ENCODE peak calls at places on chromosomes 12 and 14, in eight cellular contexts. I is fibroblast of mammary gland, R is HFF-Myc, D is kidney epithelial cell, C is tibial artery, O is upper lobe of right lung, J is fibroblast of the aortic adventitia, G is A549. B is an unnamed sample.

GRCh38 chr12:15988983-15989382 is 77.9 kb downstream of the DERA start:
- DNase-seq in I (no peak), R (no peak), D (no peak), C (no peak), O (no peak), J (no peak), G (no peak), B (no peak)

GRCh38 chr14:77641534-77642341 is 25.3 kb upstream of the SPTLC2 start:
- DNase-seq in I (peak), R (no peak), D (no peak), C (peak), O (peak), J (peak), G (no peak), B (no peak)

GRCh38 chr12:25935355-25936144 is 22.9 kb upstream of the RASSF8 start:
- DNase-seq in I (no peak), R (no peak), D (no peak), C (no peak), O (no peak), J (no peak), G (no peak), B (peak)

GRCh38 chr12:79373896-79374499 is 316.8 kb downstream of the PAWR start:
- DNase-seq in I (peak), R (no peak), D (no peak), C (no peak), O (no peak), J (peak), G (peak), B (no peak)

GRCh38 chr12:117977373-117977772 is 8.6 kb upstream of the KSR2 start:
- DNase-seq in I (no peak), R (no peak), D (no peak), C (no peak), O (no peak), J (no peak), G (no peak), B (no peak)

GRCh38 chr14:53295985-53296582 is 143.0 kb upstream of the DDHD1 start:
- DNase-seq in I (peak), R (no peak), D (no peak), C (no peak), O (no peak), J (peak), G (peak), B (no peak)

GRCh38 chr14:32004300-32004699 is 72.8 kb upstream of the ARHGAP5 start:
- DNase-seq in I (peak), R (peak), D (peak), C (no peak), O (no peak), J (no peak), G (no peak), B (no peak)

GRCh38 chr12:87157791-87158190 is 871.4 kb downstream of the C12orf50 start:
- DNase-seq in I (peak), R (no peak), D (peak), C (no peak), O (no peak), J (peak), G (peak), B (peak)

GRCh38 chr12:131102991-131103609 is 149.4 kb downstream of the ADGRD1 start:
- DNase-seq in I (no peak), R (no peak), D (no peak), C (peak), O (peak), J (no peak), G (no peak), B (no peak)

GRCh38 chr12:110856517-110856916 is 9.7 kb downstream of the CCDC63 start:
- DNase-seq in I (no peak), R (no peak), D (no peak), C (no peak), O (no peak), J (no peak), G (no peak), B (no peak)

GRCh38 chr12:51246254-51246853 is 7.7 kb downstream of the DAZAP2 start:
- DNase-seq in I (peak), R (peak), D (no peak), C (no peak), O (no peak), J (peak), G (no peak), B (no peak)

GRCh38 chr14:53932966-53933365 is 23.7 kb downstream of the BMP4 start:
- DNase-seq in I (no peak), R (no peak), D (no peak), C (no peak), O (no peak), J (no peak), G (no peak), B (no peak)

GRCh38 chr12:123757555-123757954 is 4.5 kb upstream of the DNAH10 start:
- DNase-seq in I (peak), R (no peak), D (no peak), C (peak), O (no peak), J (peak), G (no peak), B (no peak)

GRCh38 chr14:51501746-51502145 is 150.0 kb upstream of the FRMD6 start:
- DNase-seq in I (no peak), R (no peak), D (no peak), C (no peak), O (no peak), J (no peak), G (no peak), B (no peak)

GRCh38 chr12:21248679-21249078 is 86.0 kb downstream of the SLCO1A2 start:
- DNase-seq in I (peak), R (no peak), D (no peak), C (no peak), O (no peak), J (peak), G (no peak), B (no peak)

GRCh38 chr12:132251741-132252490 is 77.5 kb downstream of the GALNT9 start:
- DNase-seq in I (no peak), R (no peak), D (no peak), C (no peak), O (no peak), J (no peak), G (no peak), B (no peak)
- H3K4me3 ChIP-seq in I (no peak), R (no peak), D (no peak), C (no peak), O (no peak), J (no peak), G (no peak), B (no peak)

GRCh38 chr12:56256326-56256960 is 1.7 kb downstream of the ANKRD52 start:
- DNase-seq in I (peak), R (no peak), D (no peak), C (no peak), O (no peak), J (peak), G (no peak), B (no peak)
- TF ChIP-seq CTCF in I (peak), R (peak), D (peak), C (no peak), O (no peak), J (peak), G (no peak), B (peak)

GRCh38 chr12:7647071-7647470 is 18.6 kb downstream of the APOBEC1 start:
- DNase-seq in I (no peak), R (no peak), D (no peak), C (no peak), O (no peak), J (no peak), G (no peak), B (no peak)

GRCh38 chr12:7642287-7642686 is 23.4 kb downstream of the APOBEC1 start:
- DNase-seq in I (no peak), R (no peak), D (no peak), C (no peak), O (no peak), J (no peak), G (no peak), B (no peak)

GRCh38 chr12:7642876-7643309 is 22.8 kb downstream of the APOBEC1 start:
- DNase-seq in I (peak), R (no peak), D (no peak), C (no peak), O (no peak), J (peak), G (no peak), B (no peak)

GRCh38 chr12:7646178-7646475 is 19.6 kb downstream of the APOBEC1 start:
- DNase-seq in I (no peak), R (no peak), D (no peak), C (no peak), O (no peak), J (no peak), G (no peak), B (no peak)

GRCh38 chr12:7645395-7646177 is 20.1 kb downstream of the APOBEC1 start:
- DNase-seq in I (peak), R (no peak), D (no peak), C (no peak), O (no peak), J (peak), G (peak), B (no peak)
- H3K4me3 ChIP-seq in I (no peak), R (no peak), D (no peak), C (no peak), O (no peak), J (no peak), G (no peak), B (no peak)

GRCh38 chr12:6374781-6375150 is 597 bp downstream of the SCNN1A start:
- DNase-seq in I (no peak), R (no peak), D (no peak), C (no peak), O (no peak), J (no peak), G (no peak), B (no peak)

GRCh38 chr12:6376965-6377666 is 1.8 kb upstream of the SCNN1A start:
- DNase-seq in I (no peak), R (no peak), D (no peak), C (peak), O (no peak), J (no peak), G (no peak), B (no peak)

GRCh38 chr12:6377667-6377994 is 2.3 kb upstream of the SCNN1A start:
- DNase-seq in I (no peak), R (no peak), D (no peak), C (peak), O (peak), J (no peak), G (no peak), B (peak)

GRCh38 chr12:6375269-6376078 is at the start of gene SCNN1A:
- DNase-seq in I (no peak), R (no peak), D (no peak), C (peak), O (peak), J (no peak), G (no peak), B (no peak)

DNA sequence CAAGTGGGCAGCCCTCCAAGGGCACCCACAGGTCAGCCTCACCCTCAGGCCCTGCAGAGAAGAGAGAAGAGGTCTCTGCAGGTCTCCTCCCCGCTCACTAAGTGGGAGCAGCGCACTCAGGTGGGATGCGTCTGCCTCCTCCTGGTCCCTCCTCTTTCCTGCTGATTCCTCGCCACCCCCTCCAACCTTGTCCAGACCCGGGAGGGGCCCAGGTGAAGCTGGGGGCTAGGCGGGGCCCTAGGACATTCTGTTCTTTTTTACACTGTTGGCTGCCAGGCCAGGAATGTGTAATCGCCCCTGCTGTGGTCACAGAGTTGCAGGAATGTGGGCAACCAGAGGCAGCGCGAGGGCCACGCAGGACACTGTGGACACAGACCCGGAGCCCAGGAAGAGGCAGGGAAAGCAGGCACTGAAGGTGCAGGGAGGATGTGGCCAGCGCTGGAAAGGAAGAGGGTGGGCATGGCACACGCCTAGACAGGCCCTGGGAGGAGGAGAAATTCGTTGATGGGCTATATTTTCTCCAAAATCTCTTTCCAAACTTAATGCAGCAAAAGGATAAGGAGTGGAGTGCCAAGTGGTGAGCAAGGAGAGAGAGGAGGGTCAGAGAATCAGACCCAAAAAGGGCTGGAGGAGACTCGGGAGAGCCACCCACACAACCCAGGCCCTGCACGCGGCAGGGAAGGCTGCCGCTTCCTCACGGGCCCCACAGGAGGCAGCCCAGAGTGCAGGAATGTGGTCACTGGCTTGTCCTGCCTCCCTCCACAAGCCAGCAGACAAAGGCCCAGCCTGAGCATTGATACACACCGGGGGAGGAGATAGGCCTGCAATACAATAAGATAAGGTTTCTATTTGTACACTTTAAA is 947 bp upstream of the SCNN1A start:
- DNase-seq in I (peak), R (no peak), D (peak), C (peak), O (peak), J (peak), G (peak), B (peak)
- TF ChIP-seq CTCF in I (peak), R (peak), D (peak), C (peak), O (peak), J (peak), G (peak), B (peak)

B was measured in retinal pigment epithelial cell.